ENCODE peak calls at places on chromosomes 3 and 15, in eight cellular contexts. I is OCI-LY7, P is choroid plexus epithelial cell, K is cardiac fibroblast, S is astrocyte of the spinal cord, H is HFF-Myc, M is GM10248, Z is AG04449. G is an unnamed sample.

GRCh38 chr3:43699864-43700263 is 9.1 kb downstream of the ABHD5 start:
- DNase-seq in H (peak; percentile 11), Z (no peak), P (peak; percentile 59), K (no peak), I (peak; percentile 44), M (peak; percentile 43), S (peak; percentile 23), G (no peak)

GRCh38 chr3:157786618-157787017 is 283.4 kb upstream of the VEPH1 start:
- DNase-seq in H (no peak), S (no peak), M (no peak), P (peak; percentile 30), I (no peak), K (peak; percentile 21), Z (no peak), G (no peak)

GRCh38 chr3:89314454-89314853 is 207.0 kb downstream of the EPHA3 start:
- DNase-seq in H (peak; percentile 9), Z (no peak), I (peak; percentile 3), M (no peak), P (peak; percentile 81), K (peak; percentile 66), S (peak; percentile 43), G (peak; percentile 16)

GRCh38 chr3:169495569-169495968 is 167.9 kb downstream of the MECOM start:
- DNase-seq in K (no peak), M (no peak), I (no peak), Z (no peak), P (no peak), H (no peak), S (no peak), G (no peak)

GRCh38 chr3:179308006-179308405 is 14.8 kb upstream of the ZNF639 start:
- DNase-seq in K (no peak), H (no peak), P (no peak), S (no peak), I (no peak), M (no peak), Z (no peak), G (peak; percentile 17)

GRCh38 chr3:53728606-53729005 is 117.6 kb downstream of the CHDH start:
- DNase-seq in P (peak; percentile 29), I (no peak), H (no peak), M (no peak), S (no peak), K (no peak), Z (no peak), G (no peak)

GRCh38 chr3:171833006-171833405 is 10.1 kb upstream of the TMEM212 start:
- DNase-seq in P (no peak), I (no peak), Z (no peak), K (no peak), H (no peak), M (no peak), S (no peak), G (no peak)

GRCh38 chr3:170584585-170585007 is 1.3 kb downstream of the SLC7A14 start:
- DNase-seq in P (peak; percentile 74), I (peak; percentile 29), K (peak; percentile 68), H (no peak), Z (no peak), M (peak; percentile 49), S (peak; percentile 64), G (peak; percentile 74)

GRCh38 chr3:2968475-2968874 is 141.7 kb downstream of the IL5RA start:
- DNase-seq in H (no peak), I (no peak), S (no peak), Z (no peak), M (no peak), K (no peak), P (no peak), G (no peak)

GRCh38 chr3:99928758-99929408 is 111.2 kb downstream of the CMSS1 start:
- DNase-seq in I (no peak), K (no peak), S (no peak), P (no peak), H (no peak), Z (no peak), M (no peak), G (no peak)
- TF ChIP-seq CTCF in I (no peak), K (peak; percentile 37), S (peak; percentile 16), P (no peak), H (no peak), Z (no peak), M (no peak), G (peak; percentile 45)

DNA sequence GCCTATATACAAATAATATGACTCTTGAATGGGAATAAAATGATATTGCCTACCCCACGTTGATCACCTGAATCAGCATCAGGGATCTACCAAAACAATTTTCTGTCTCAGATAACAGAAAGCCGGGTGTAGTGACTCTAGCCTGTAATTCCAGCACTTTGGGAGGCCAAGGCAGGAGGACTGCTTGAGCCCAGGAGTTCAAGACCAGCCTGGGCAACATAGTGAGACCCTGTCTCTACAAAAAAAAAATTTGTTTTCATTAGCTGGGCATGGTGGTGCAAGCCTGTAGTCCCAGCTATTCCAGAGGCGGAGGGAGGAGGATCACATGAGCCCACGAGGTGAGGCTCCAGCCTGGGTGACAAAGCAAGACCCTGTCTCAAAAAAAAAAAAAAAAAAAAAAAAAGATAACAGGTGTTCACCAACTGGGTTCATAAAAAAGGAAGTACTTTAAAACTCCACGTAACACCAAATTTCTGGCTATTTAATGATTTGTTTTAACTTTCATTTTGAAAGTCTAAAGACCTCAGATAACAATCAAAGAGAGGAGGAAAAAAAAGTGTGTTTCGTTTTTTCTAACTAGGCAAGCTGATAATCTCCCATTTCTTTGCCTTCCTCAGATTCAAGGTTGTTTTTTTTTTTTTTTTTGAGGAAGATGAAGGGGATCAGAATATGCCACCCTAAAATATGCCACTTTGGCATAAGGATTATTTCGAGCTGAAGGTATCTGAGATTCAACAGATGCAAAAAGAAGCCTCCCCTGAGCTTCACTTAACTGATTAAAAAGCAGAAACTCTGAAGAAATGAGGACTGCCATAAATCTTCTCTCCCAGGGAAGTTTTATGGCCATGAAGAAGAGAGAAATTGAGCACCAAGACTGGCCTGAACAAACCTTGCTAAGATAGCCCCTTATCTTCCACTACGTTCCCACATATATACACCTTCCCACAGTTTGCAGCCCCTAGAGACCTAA is 44.1 kb downstream of the TRANK1 start:
- DNase-seq in H (no peak), Z (no peak), S (no peak), I (peak; percentile 58), K (no peak), P (no peak), M (peak; percentile 53), G (no peak)
- TF ChIP-seq CTCF in H (no peak), Z (no peak), S (no peak), I (no peak), K (no peak), P (no peak), M (no peak), G (no peak)

GRCh38 chr15:100631831-100632230 is 29.4 kb downstream of the ASB7 start:
- DNase-seq in S (no peak), H (no peak), M (no peak), I (no peak), K (no peak), Z (no peak), P (no peak), G (no peak)

GRCh38 chr15:100633763-100634075 is 31.3 kb downstream of the ASB7 start:
- DNase-seq in H (no peak), P (no peak), I (no peak), Z (no peak), K (no peak), M (no peak), S (no peak), G (no peak)

GRCh38 chr15:100623301-100623700 is 20.9 kb downstream of the ASB7 start:
- DNase-seq in P (peak; percentile 76), K (peak; percentile 76), Z (no peak), H (no peak), S (no peak), I (no peak), M (no peak), G (peak; percentile 23)

GRCh38 chr15:100628746-100629145 is 26.4 kb downstream of the ASB7 start:
- DNase-seq in M (no peak), I (no peak), P (peak; percentile 16), Z (peak; percentile 17), H (peak; percentile 6), K (no peak), S (no peak), G (peak; percentile 88)

GRCh38 chr15:100627789-100628395 is 25.5 kb downstream of the ASB7 start:
- DNase-seq in S (peak; percentile 89), I (peak; percentile 72), P (peak; percentile 91), M (peak; percentile 57), Z (peak; percentile 52), H (peak; percentile 71), K (peak; percentile 89), G (peak; percentile 92)
- TF ChIP-seq CTCF in S (peak; percentile 73), I (peak; percentile 93), P (peak; percentile 83), M (peak; percentile 77), Z (peak; percentile 58), H (peak; percentile 75), K (peak; percentile 69), G (peak; percentile 75)

GRCh38 chr3:15810702-15811101 is 12.9 kb upstream of the ANKRD28 start:
- DNase-seq in P (no peak), K (peak; percentile 17), M (no peak), Z (no peak), I (no peak), H (no peak), S (no peak), G (no peak)

GRCh38 chr3:15819043-15819442 is 21.3 kb upstream of the ANKRD28 start:
- DNase-seq in S (no peak), I (no peak), H (no peak), Z (no peak), P (no peak), K (no peak), M (no peak), G (no peak)

GRCh38 chr3:15819576-15819975 is 21.8 kb upstream of the ANKRD28 start:
- DNase-seq in Z (no peak), M (no peak), I (no peak), H (no peak), P (no peak), S (no peak), K (no peak), G (no peak)

GRCh38 chr3:15812183-15812582 is 14.4 kb upstream of the ANKRD28 start:
- DNase-seq in P (peak; percentile 60), K (peak; percentile 66), S (peak; percentile 51), H (no peak), Z (no peak), I (peak; percentile 26), M (peak; percentile 34), G (peak; percentile 65)

GRCh38 chr3:15815696-15816095 is 17.9 kb upstream of the ANKRD28 start:
- DNase-seq in K (peak; percentile 90), P (peak; percentile 87), S (peak; percentile 85), M (peak; percentile 15), Z (peak; percentile 37), H (peak; percentile 42), I (peak; percentile 59), G (peak; percentile 93)
- TF ChIP-seq CTCF in K (peak; percentile 24), P (no peak), S (peak; percentile 21), M (peak; percentile 45), Z (no peak), H (no peak), I (peak; percentile 78), G (peak; percentile 41)

GRCh38 chr3:187295635-187296034 is 4.1 kb upstream of the MASP1 start:
- DNase-seq in K (peak; percentile 31), S (no peak), M (no peak), Z (no peak), H (no peak), I (no peak), P (peak; percentile 59), G (no peak)
- TF ChIP-seq CTCF in K (peak; percentile 37), S (peak; percentile 17), M (no peak), Z (no peak), H (peak; percentile 24), I (peak; percentile 48), P (peak; percentile 67), G (peak; percentile 19)